ENCODE peak calls at places on chromosomes 11 and 22, in four cellular contexts. V is OCI-LY7, W is Caco-2, U is GM23248. L is an unnamed sample.

GRCh38 chr11:117480221-117480620 is 152.6 kb downstream of the CEP164 start:
- DNase-seq in U (no peak), V (no peak), W (no peak), L (no peak)

GRCh38 chr11:121931748-121932352 is 184.2 kb downstream of the BLID start:
- DNase-seq in W (no peak), U (peak; percentile 26), V (no peak), L (no peak)

GRCh38 chr22:47154621-47155081 is 392.2 kb downstream of the TBC1D22A start:
- DNase-seq in U (peak; percentile 93), V (no peak), W (no peak), L (no peak)

GRCh38 chr11:11620251-11620965 is 1.4 kb downstream of the GALNT18 start:
- DNase-seq in W (peak; percentile 44), U (peak; percentile 50), V (no peak), L (peak; percentile 81)

GRCh38 chr11:116225236-116225635 is 547.6 kb downstream of the BUD13 start:
- DNase-seq in W (no peak), U (no peak), V (no peak), L (no peak)

GRCh38 chr11:35111171-35112055 is 27.6 kb upstream of the CD44 start:
- DNase-seq in W (no peak), V (no peak), U (peak; percentile 91), L (no peak)

GRCh38 chr11:99418927-99419707 is 398.4 kb downstream of the CNTN5 start:
- DNase-seq in W (no peak), V (no peak), U (no peak), L (no peak)

GRCh38 chr11:131893103-131893502 is 522.7 kb downstream of the NTM start:
- DNase-seq in U (no peak), W (no peak), V (no peak), L (no peak)

GRCh38 chr11:93651052-93651451 is 10.4 kb upstream of the CEP295 start:
- DNase-seq in U (no peak), V (no peak), W (no peak), L (no peak)

GRCh38 chr11:10658621-10659338 is 34.8 kb downstream of the IRAG1 start:
- DNase-seq in W (no peak), U (no peak), V (no peak), L (no peak)

GRCh38 chr11:128500488-128500887 is 86.9 kb downstream of the ETS1 start:
- DNase-seq in U (no peak), V (no peak), W (no peak), L (no peak)

GRCh38 chr22:46651316-46651715 is 31.1 kb downstream of the GRAMD4 start:
- DNase-seq in U (no peak), V (no peak), W (no peak), L (no peak)

GRCh38 chr22:45639747-45640102 is 31.9 kb upstream of the ATXN10 start:
- DNase-seq in W (no peak), V (no peak), U (no peak), L (no peak)

GRCh38 chr11:119319702-119320592 is 3.0 kb upstream of the MCAM start:
- DNase-seq in V (no peak), U (no peak), W (no peak), L (no peak)

GRCh38 chr11:63212742-63213141 is 30.7 kb downstream of the SLC22A25 start:
- DNase-seq in W (peak; percentile 57), V (peak; percentile 22), U (peak; percentile 45), L (peak; percentile 40)

GRCh38 chr11:125165111-125165663 is 636 bp downstream of the PKNOX2 start:
- DNase-seq in W (peak; percentile 59), U (peak; percentile 73), V (no peak), L (peak; percentile 41)

GRCh38 chr22:38927033-38927789 is 30.2 kb upstream of the APOBEC3A start:
- DNase-seq in U (peak; percentile 74), W (peak; percentile 17), V (no peak), L (peak; percentile 85)

GRCh38 chr11:17528181-17528691 is 16.0 kb downstream of the USH1C start:
- DNase-seq in U (peak; percentile 71), V (peak; percentile 51), W (peak; percentile 69), L (peak; percentile 67)

GRCh38 chr11:68890490-68891231 is 13.0 kb downstream of the MRPL21 start:
- DNase-seq in U (peak; percentile 81), V (no peak), W (no peak), L (no peak)

GRCh38 chr11:134033696-134034491 is 35.0 kb upstream of the JAM3 start:
- DNase-seq in U (peak; percentile 97), W (peak; percentile 61), V (no peak), L (peak; percentile 87)

GRCh38 chr11:66012946-66013761 is 1.3 kb downstream of the CST6 start:
- DNase-seq in U (no peak), V (no peak), W (no peak), L (no peak)

GRCh38 chr22:45977003-45977395 is at the start of gene WNT7B:
- DNase-seq in W (peak; percentile 42), U (no peak), V (no peak), L (no peak)

DNA sequence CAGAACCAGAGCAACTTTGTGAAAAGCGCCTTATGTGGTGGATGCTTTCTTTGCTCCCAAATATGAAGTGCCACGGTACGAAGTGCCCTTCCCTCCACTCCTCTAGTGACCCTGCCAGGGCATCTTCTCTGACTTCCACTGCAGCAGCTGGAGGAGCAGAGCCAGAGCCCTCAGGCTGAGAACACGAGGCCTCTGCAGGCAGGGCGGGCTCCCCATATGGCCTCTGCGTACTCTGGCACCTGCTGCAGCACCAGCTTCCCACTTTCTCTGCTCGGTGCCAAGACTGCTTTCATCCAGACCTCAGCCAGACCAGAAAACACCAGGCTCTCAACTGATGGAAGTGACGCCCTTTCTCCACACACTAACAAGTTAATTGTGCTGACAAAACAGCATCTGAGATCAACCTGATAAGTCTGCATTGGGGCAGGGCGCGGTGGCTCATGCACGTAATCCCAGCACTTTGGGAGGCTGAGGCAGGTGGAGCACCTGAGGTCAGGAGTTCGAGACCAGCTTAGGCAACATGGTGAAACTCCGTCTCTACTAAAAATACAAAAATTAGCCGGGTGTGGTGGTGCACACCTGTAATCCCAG is 12.8 kb downstream of the UFD1 start:
- DNase-seq in V (no peak), W (no peak), U (no peak), L (no peak)
- H3K36me3 ChIP-seq in V (peaks cover 98% of the 10 kb centered on the region), W (peaks cover 6% of the 10 kb centered on the region), U (peaks cover 54% of the 10 kb centered on the region), L (peaks cover 83% of the 10 kb centered on the region)

GRCh38 chr11:3827434-3828186 is 13.1 kb downstream of the RHOG start:
- DNase-seq in V (no peak), W (no peak), U (no peak), L (no peak)

GRCh38 chr11:3824714-3825472 is 15.9 kb downstream of the RHOG start:
- DNase-seq in V (peak; percentile 74), U (peak; percentile 41), W (peak; percentile 75), L (peak; percentile 90)

GRCh38 chr11:3823762-3824506 is 15.6 kb downstream of the PGAP2 start:
- DNase-seq in U (no peak), V (no peak), W (no peak), L (no peak)

GRCh38 chr11:3825473-3826154 is 15.1 kb downstream of the RHOG start:
- DNase-seq in V (no peak), U (no peak), W (no peak), L (no peak)

DNA sequence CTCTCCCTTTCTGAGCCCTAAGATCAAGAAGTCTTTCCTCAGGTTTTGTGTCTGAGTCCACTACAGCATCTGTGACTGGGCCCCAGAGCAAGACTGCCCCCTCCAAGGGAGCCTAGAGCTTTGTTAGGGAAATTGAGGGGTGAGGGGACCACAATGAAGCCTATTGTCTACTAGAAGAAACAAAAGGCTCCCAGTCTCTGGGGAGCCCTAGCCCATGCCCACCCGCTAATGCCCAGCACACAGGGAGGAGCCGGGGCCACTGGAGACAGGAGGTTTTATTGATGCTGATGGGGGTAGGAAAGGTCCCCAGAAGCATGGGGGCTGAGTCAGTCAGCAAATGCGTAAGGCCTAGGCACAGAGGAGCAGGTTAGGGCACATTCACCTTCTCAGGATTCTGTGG is 14.0 kb downstream of the RHOG start:
- DNase-seq in V (no peak), W (no peak), U (no peak), L (peak; percentile 50)
- H3K36me3 ChIP-seq in V (peaks cover 63% of the 10 kb centered on the region), W (no peaks in the 10 kb centered on the region), U (peaks cover 14% of the 10 kb centered on the region), L (peaks cover 26% of the 10 kb centered on the region)

GRCh38 chr22:21031545-21032036 is 770 bp downstream of the SLC7A4 start:
- DNase-seq in W (no peak), U (no peak), V (no peak), L (no peak)

GRCh38 chr22:21029486-21030025 is 2.8 kb downstream of the SLC7A4 start:
- DNase-seq in W (no peak), U (no peak), V (no peak), L (no peak)

GRCh38 chr22:21032037-21032842 is at the start of gene SLC7A4:
- DNase-seq in W (no peak), U (no peak), V (no peak), L (no peak)

GRCh38 chr22:21030032-21030431 is 2.3 kb downstream of the SLC7A4 start:
- DNase-seq in W (no peak), U (no peak), V (no peak), L (no peak)

GRCh38 chr22:21030621-21031544 is 1.5 kb downstream of the SLC7A4 start:
- DNase-seq in W (no peak), V (no peak), U (no peak), L (no peak)
- H3K36me3 ChIP-seq in W (no peaks in the 10 kb centered on the region), V (no peaks in the 10 kb centered on the region), U (no peaks in the 10 kb centered on the region), L (no peaks in the 10 kb centered on the region)

DNA sequence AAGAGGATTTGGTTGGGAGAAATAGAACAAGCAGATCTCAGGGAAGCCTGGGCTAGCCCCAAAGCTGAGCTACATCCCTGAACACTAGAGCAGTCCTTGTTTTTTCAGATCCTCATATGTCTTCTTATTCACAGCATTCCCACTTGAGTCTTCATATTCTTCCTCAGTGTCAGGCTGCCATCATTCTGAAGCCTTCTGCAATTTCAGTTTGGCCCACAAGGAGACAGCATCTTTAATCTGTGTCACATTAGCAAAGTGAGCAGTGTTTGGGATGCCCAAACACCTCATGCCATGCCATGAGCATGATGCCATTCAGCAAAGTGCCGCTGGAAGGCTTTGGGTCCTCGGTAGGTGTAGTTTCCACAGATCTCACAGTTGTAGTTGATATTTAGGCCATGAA is 56.6 kb downstream of the SCN3B start:
- DNase-seq in U (no peak), V (no peak), W (no peak), L (no peak)
- H3K36me3 ChIP-seq in U (peaks cover 9% of the 10 kb centered on the region), V (no peaks in the 10 kb centered on the region), W (no peaks in the 10 kb centered on the region), L (peaks cover 20% of the 10 kb centered on the region)

GRCh38 chr11:108177570-108177969 is 44.9 kb downstream of the NPAT start:
- DNase-seq in W (peak; percentile 19), U (no peak), V (no peak), L (no peak)
- H3K36me3 ChIP-seq in W (peaks cover 3% of the 10 kb centered on the region), U (peaks cover 42% of the 10 kb centered on the region), V (peaks cover 95% of the 10 kb centered on the region), L (peaks cover 51% of the 10 kb centered on the region)

GRCh38 chr11:61303725-61304124 is 8.6 kb upstream of the VWCE start:
- DNase-seq in U (no peak), V (no peak), W (no peak), L (no peak)
- H3K36me3 ChIP-seq in U (peaks cover 76% of the 10 kb centered on the region), V (peaks cover 98% of the 10 kb centered on the region), W (peaks cover 8% of the 10 kb centered on the region), L (peaks cover 91% of the 10 kb centered on the region)

GRCh38 chr11:64908766-64909165 is 8.2 kb downstream of the ATG2A start:
- DNase-seq in V (no peak), U (no peak), W (no peak), L (no peak)
- H3K36me3 ChIP-seq in V (peaks cover 70% of the 10 kb centered on the region), U (no peaks in the 10 kb centered on the region), W (peaks cover 3% of the 10 kb centered on the region), L (peaks cover 26% of the 10 kb centered on the region)

L was measured in HAP-1.